ENCODE peak calls at places on chromosomes 5 and 9, in six cellular contexts. T is iris pigment epithelial cell; F is fibroblast of the conjunctiva; R is activated naive CD8-positive, alpha-beta T cell treated with anti-CD3 and anti-CD28 coated beads, Interleukin-2, amount 50 U/mL, for 24 hours; J is GM04504; V is T47D. S is an unnamed sample.
A peak's percentile ranks its signal among the peaks of the same experiment; 100 is the strongest.

GRCh38 chr5:135878156-135878620 is 17.5 kb downstream of the IL9 start:
- DNase-seq in R (no peak), F (no peak), T (no peak), J (no peak), V (no peak), S (no peak)

GRCh38 chr5:112165897-112166737 is 253.0 kb downstream of the EPB41L4A start:
- DNase-seq in F (no peak), T (no peak), V (no peak), J (no peak), R (no peak), S (no peak)

GRCh38 chr9:99072040-99072394 is 32.9 kb upstream of the TGFBR1 start:
- DNase-seq in F (no peak), T (no peak), R (no peak), J (no peak), V (no peak), S (no peak)

GRCh38 chr5:40906351-40906751 is 2.9 kb upstream of the C7 start:
- DNase-seq in T (no peak), V (no peak), F (no peak), R (no peak), J (no peak), S (no peak)

GRCh38 chr5:87394407-87394806 is 18.3 kb downstream of the CCNH start:
- DNase-seq in R (no peak), J (no peak), F (peak; percentile 40), V (no peak), T (peak; percentile 85), S (peak; percentile 17)

GRCh38 chr5:173232499-173233346 is 2.3 kb downstream of the NKX2-5 start:
- DNase-seq in J (no peak), T (no peak), R (no peak), F (no peak), V (no peak), S (no peak)

GRCh38 chr5:100131161-100131560 is 404.0 kb upstream of the FAM174A start:
- DNase-seq in R (no peak), F (no peak), J (no peak), T (peak; percentile 3), V (no peak), S (no peak)

GRCh38 chr9:127585161-127585750 is 26.8 kb upstream of the STXBP1 start:
- DNase-seq in T (no peak), R (no peak), F (no peak), V (no peak), J (no peak), S (no peak)

GRCh38 chr5:143399616-143400540 is 3.6 kb downstream of the NR3C1 start:
- DNase-seq in T (no peak), V (no peak), R (no peak), F (no peak), J (no peak), S (no peak)

GRCh38 chr9:92706218-92706940 is 36.4 kb upstream of the IPPK start:
- DNase-seq in J (no peak), R (peak; percentile 36), V (no peak), F (no peak), T (peak; percentile 29), S (no peak)

GRCh38 chr5:117794847-117795246 is 1193.5 kb downstream of the DTWD2 start:
- DNase-seq in T (no peak), J (no peak), V (no peak), F (no peak), R (no peak), S (no peak)

GRCh38 chr9:132506907-132507669 is 75.3 kb upstream of the BARHL1 start:
- DNase-seq in F (no peak), R (no peak), J (no peak), T (no peak), V (no peak), S (no peak)

GRCh38 chr9:96565684-96566360 is 53.8 kb downstream of the CDC14B start:
- DNase-seq in J (no peak), R (no peak), T (peak; percentile 50), F (no peak), V (no peak), S (peak; percentile 15)

GRCh38 chr5:178326054-178326715 is 93.6 kb upstream of the PHYKPL start:
- DNase-seq in R (no peak), J (no peak), T (peak; percentile 2), V (no peak), F (no peak), S (no peak)

GRCh38 chr5:180330810-180331646 is 22.1 kb downstream of the GFPT2 start:
- DNase-seq in T (peak; percentile 98), J (peak; percentile 97), R (no peak), V (no peak), F (peak; percentile 90), S (peak; percentile 93)

GRCh38 chr5:157328277-157328912 is 62.5 kb downstream of the CYFIP2 start:
- DNase-seq in T (peak; percentile 83), F (peak; percentile 72), V (peak; percentile 79), R (peak; percentile 58), J (peak; percentile 39), S (peak; percentile 77)

S was measured in A549.